ENCODE peak calls at places on chromosomes 6 and 20, in ten cellular contexts. V is DMS153, M is myocyte, I is non-pigmented ciliary epithelial cell, T is A172, G is NCI-H1092 treated with DMSO at 0.1 percent for 48 hours, F is NAMALWA, E is T-cell, U is lower lobe of right lung, A is GM06990. S is an unnamed sample.

GRCh38 chr20:57957397-57958049 is 247.7 kb upstream of the PMEPA1 start:
- DNase-seq in A (no peak), U (no peak), I (no peak), T (peak; percentile 74), F (no peak), M (peak; percentile 8), V (no peak), G (no peak), E (no peak), S (no peak)

GRCh38 chr6:106973841-106974336 is 640 bp downstream of the CD24 start:
- DNase-seq in E (no peak), U (peak; percentile 46), A (peak; percentile 40), G (peak; percentile 68), I (no peak), T (no peak), V (no peak), F (peak; percentile 58), M (peak; percentile 45), S (peak; percentile 7)

GRCh38 chr6:142653710-142654274 is 291.2 kb downstream of the HIVEP2 start:
- DNase-seq in E (no peak), G (no peak), M (no peak), F (no peak), U (no peak), A (no peak), I (no peak), V (no peak), T (no peak), S (no peak)

GRCh38 chr6:109183109-109183508 is 87.8 kb downstream of the CEP57L1 start:
- DNase-seq in T (no peak), I (no peak), G (no peak), E (no peak), A (no peak), U (no peak), V (peak; percentile 15), M (no peak), F (peak; percentile 27), S (no peak)

GRCh38 chr6:47479156-47479541 is 1.6 kb downstream of the CD2AP start:
- DNase-seq in I (no peak), A (no peak), U (no peak), E (no peak), G (no peak), F (peak; percentile 78), M (no peak), V (no peak), T (no peak), S (no peak)

GRCh38 chr6:157763129-157763893 is 59.7 kb upstream of the SNX9 start:
- DNase-seq in T (peak; percentile 91), F (no peak), U (peak; percentile 93), E (no peak), I (no peak), M (peak; percentile 86), V (peak; percentile 97), G (peak; percentile 21), A (no peak), S (no peak)

GRCh38 chr6:107231243-107231642 is 115.9 kb upstream of the BEND3 start:
- DNase-seq in U (no peak), E (no peak), A (no peak), V (no peak), M (no peak), I (no peak), F (no peak), G (no peak), T (no peak), S (no peak)

GRCh38 chr6:35448191-35448590 is 3.9 kb upstream of the FANCE start:
- DNase-seq in E (no peak), I (no peak), F (no peak), T (no peak), U (no peak), A (no peak), M (no peak), V (no peak), G (no peak), S (no peak)

GRCh38 chr20:9884666-9885065 is 45.8 kb upstream of the PAK5 start:
- DNase-seq in I (no peak), T (peak; percentile 24), G (peak; percentile 18), A (no peak), E (no peak), V (no peak), M (peak; percentile 3), F (no peak), U (no peak), S (no peak)

GRCh38 chr6:149862901-149863595 is 1.1 kb downstream of the LRP11 start:
- DNase-seq in V (no peak), I (no peak), U (peak; percentile 82), E (peak; percentile 1), M (peak; percentile 94), F (peak; percentile 57), T (peak; percentile 56), A (peak; percentile 37), G (peak; percentile 46), S (peak; percentile 36)

GRCh38 chr6:159169193-159169555 is at the start of gene FNDC1:
- DNase-seq in E (peak; percentile 28), A (peak; percentile 47), V (no peak), T (no peak), G (peak; percentile 17), F (peak; percentile 35), I (no peak), M (no peak), U (peak; percentile 61), S (no peak)